ENCODE peak calls at places on chromosomes 13 and 19, in six cellular contexts. D is activated naive CD4-positive, alpha-beta T cell; P is epithelial cell of esophagus; H is HFFc6; G is activated CD4-positive, alpha-beta T cell treated with anti-CD3 and anti-CD28 coated beads, Interleukin-2, amount 10 ng/mL, durations not matched to agents 7 days and 5 days; Q is tibial artery. Y is an unnamed sample.

GRCh38 chr13:80871481-80871880 is 530.6 kb upstream of the SPRY2 start:
- DNase-seq in G (no peak), H (no peak), D (no peak), Q (no peak), P (peak; percentile 84), Y (peak; percentile 22)

GRCh38 chr19:32471811-32472210 is 66.2 kb downstream of the DPY19L3 start:
- DNase-seq in P (no peak), G (no peak), D (no peak), Q (no peak), H (no peak), Y (no peak)

GRCh38 chr13:44437356-44438233 is 64.0 kb downstream of the SERP2 start:
- DNase-seq in G (no peak), P (peak; percentile 56), D (no peak), H (peak; percentile 63), Q (no peak), Y (peak; percentile 71)

GRCh38 chr13:52968074-52968700 is 60.4 kb upstream of the OLFM4 start:
- DNase-seq in G (peak; percentile 73), P (peak; percentile 85), H (peak; percentile 58), D (peak; percentile 4), Q (peak; percentile 71), Y (peak; percentile 50)

GRCh38 chr13:94950303-94950702 is 238.0 kb upstream of the SOX21 start:
- DNase-seq in D (no peak), P (no peak), Q (no peak), G (no peak), H (no peak), Y (no peak)

GRCh38 chr13:102291587-102292218 is 110.1 kb downstream of the FGF14 start:
- DNase-seq in H (no peak), G (no peak), D (no peak), Q (no peak), P (peak; percentile 10), Y (no peak)

GRCh38 chr19:18750295-18750970 is 40.7 kb downstream of the COMP start:
- DNase-seq in D (no peak), Q (no peak), P (no peak), G (no peak), H (no peak), Y (no peak)

GRCh38 chr13:91922969-91923592 is 524.7 kb downstream of the GPC5 start:
- DNase-seq in D (no peak), H (no peak), P (no peak), G (no peak), Q (no peak), Y (no peak)

GRCh38 chr19:7917292-7918061 is 2.7 kb upstream of the SNAPC2 start:
- DNase-seq in D (peak; percentile 20), Q (no peak), H (peak; percentile 32), P (peak; percentile 58), G (peak; percentile 51), Y (no peak)

GRCh38 chr13:32453981-32454380 is 26.1 kb upstream of the N4BP2L1 start:
- DNase-seq in D (no peak), H (no peak), Q (no peak), P (no peak), G (no peak), Y (no peak)

GRCh38 chr13:52405767-52406494 is at the start of gene THSD1:
- DNase-seq in G (peak; percentile 14), P (peak; percentile 52), H (peak; percentile 36), D (no peak), Q (peak; percentile 47), Y (peak; percentile 67)

GRCh38 chr13:104006625-104007061 is 940.4 kb upstream of the SLC10A2 start:
- DNase-seq in G (no peak), D (no peak), H (no peak), Q (no peak), P (peak; percentile 40), Y (peak; percentile 10)

GRCh38 chr13:111413407-111414187 is 93.2 kb downstream of the TEX29 start:
- DNase-seq in Q (no peak), G (no peak), P (no peak), D (no peak), H (no peak), Y (no peak)

GRCh38 chr19:6828698-6829633 is 56.5 kb downstream of the VAV1 start:
- DNase-seq in H (no peak), D (no peak), P (peak; percentile 36), G (peak; percentile 53), Q (no peak), Y (peak; percentile 5)

GRCh38 chr13:22024381-22024994 is 353.6 kb downstream of the FGF9 start:
- DNase-seq in Q (no peak), H (no peak), G (peak; percentile 30), P (no peak), D (no peak), Y (no peak)

GRCh38 chr13:33069365-33069764 is 53.1 kb downstream of the KL start:
- DNase-seq in H (no peak), D (no peak), Q (no peak), G (no peak), P (peak; percentile 21), Y (peak; percentile 24)

GRCh38 chr19:22622901-22623840 is 11.0 kb upstream of the ZNF492 start:
- DNase-seq in H (no peak), G (no peak), D (no peak), Q (no peak), P (no peak), Y (no peak)

GRCh38 chr19:58393725-58394033 is 1.8 kb upstream of the RNF225 start:
- DNase-seq in Q (no peak), G (no peak), H (no peak), D (no peak), P (no peak), Y (no peak)

GRCh38 chr19:16601378-16602052 is 26.5 kb downstream of the MED26 start:
- DNase-seq in P (no peak), H (no peak), Q (no peak), D (no peak), G (no peak), Y (no peak)

GRCh38 chr19:44701228-44701627 is 2.3 kb downstream of the CEACAM16 start:
- DNase-seq in P (no peak), D (no peak), G (no peak), Q (no peak), H (no peak), Y (no peak)

GRCh38 chr13:44298314-44298713 is 75.3 kb upstream of the SERP2 start:
- DNase-seq in D (no peak), P (peak; percentile 51), Q (no peak), H (peak; percentile 26), G (no peak), Y (no peak)

GRCh38 chr13:106052200-106052767 is 483.2 kb downstream of the EFNB2 start:
- DNase-seq in P (no peak), D (no peak), G (no peak), H (no peak), Q (no peak), Y (no peak)

GRCh38 chr13:22828081-22828480 is 352.7 kb upstream of the SGCG start:
- DNase-seq in D (no peak), H (no peak), P (peak; percentile 72), Q (no peak), G (no peak), Y (peak; percentile 34)

GRCh38 chr19:29003641-29004409 is 209.1 kb downstream of the UQCRFS1 start:
- DNase-seq in G (no peak), H (no peak), P (no peak), D (no peak), Q (no peak), Y (no peak)

GRCh38 chr13:54965881-54966280 is 1937.3 kb downstream of the OLFM4 start:
- DNase-seq in D (no peak), P (no peak), Q (no peak), G (no peak), H (no peak), Y (peak; percentile 78)

GRCh38 chr19:53906211-53907192 is 2.6 kb upstream of the CACNG7 start:
- DNase-seq in G (peak; percentile 62), P (peak; percentile 24), H (no peak), Q (no peak), D (peak; percentile 53), Y (no peak)

GRCh38 chr13:113297370-113297871 is 382 bp downstream of the LAMP1 start:
- DNase-seq in G (peak; percentile 56), P (peak; percentile 32), D (peak; percentile 30), H (peak; percentile 15), Q (no peak), Y (no peak)

GRCh38 chr13:45623516-45624090 is 8.1 kb upstream of the ERICH6B start:
- DNase-seq in D (no peak), G (peak; percentile 20), Q (no peak), H (no peak), P (peak; percentile 45), Y (peak; percentile 13)

GRCh38 chr19:38441660-38442348 is 8.3 kb downstream of the RYR1 start:
- DNase-seq in D (no peak), H (no peak), G (no peak), P (no peak), Q (no peak), Y (peak; percentile 17)

GRCh38 chr13:32381539-32381938 is 46.4 kb downstream of the N4BP2L1 start:
- DNase-seq in Q (no peak), H (peak; percentile 30), P (peak; percentile 48), G (peak; percentile 35), D (no peak), Y (no peak)

Y was measured in HT1080.